ENCODE peak calls at places on chromosome 6, in nine cellular contexts. F, Q, Y, B, J, Z, U, W and S are unnamed samples.
A peak's percentile ranks its signal among the peaks of the same experiment; 100 is the strongest.

GRCh38 chr6:36642913-36643817 is 35.3 kb upstream of the CDKN1A start:
- DNase-seq in Y (no peak), F (peak; percentile 85), Q (peak; percentile 96), J (peak; percentile 90), B (peak; percentile 91), U (no peak), W (no peak), Z (no peak), S (no peak)

GRCh38 chr6:110325197-110325596 is 33.0 kb downstream of the METTL24 start:
- DNase-seq in Y (no peak), Q (peak; percentile 43), J (peak; percentile 81), F (no peak), B (no peak), U (no peak), Z (no peak), W (no peak), S (no peak)

GRCh38 chr6:149480502-149481280 is 4.1 kb downstream of the ZC3H12D start:
- DNase-seq in J (no peak), U (no peak), Z (no peak), Q (no peak), F (no peak), B (no peak), W (no peak), Y (peak; percentile 42), S (no peak)

GRCh38 chr6:137631323-137631722 is 137.1 kb upstream of the OLIG3 start:
- DNase-seq in J (no peak), Z (no peak), W (peak; percentile 32), Y (no peak), F (no peak), Q (no peak), B (no peak), U (no peak), S (no peak)

GRCh38 chr6:32070814-32071466 is 32.7 kb downstream of the CYP21A2 start:
- DNase-seq in U (no peak), W (no peak), Y (no peak), Q (no peak), F (peak; percentile 85), J (no peak), B (peak; percentile 86), Z (no peak), S (peak; percentile 41)

GRCh38 chr6:154510144-154510905 is at the start of gene CNKSR3:
- DNase-seq in Z (peak; percentile 95), U (no peak), F (peak; percentile 91), J (peak; percentile 97), W (peak; percentile 98), B (peak; percentile 88), Y (no peak), Q (peak; percentile 90), S (peak; percentile 91)

GRCh38 chr6:139973602-139974373 is 599.3 kb upstream of the CITED2 start:
- DNase-seq in J (peak; percentile 94), Z (no peak), F (no peak), Y (no peak), U (no peak), Q (peak; percentile 29), W (no peak), B (no peak), S (no peak)

GRCh38 chr6:25944655-25945054 is 14.2 kb upstream of the SLC17A2 start:
- DNase-seq in U (no peak), F (no peak), Z (no peak), J (no peak), W (no peak), B (no peak), Y (no peak), Q (no peak), S (no peak)

GRCh38 chr6:89797317-89797716 is 22.3 kb downstream of the MDN1 start:
- DNase-seq in U (no peak), W (no peak), Y (no peak), Q (no peak), Z (no peak), B (peak; percentile 42), J (peak; percentile 94), F (peak; percentile 51), S (no peak)

GRCh38 chr6:49462071-49462470 is 982 bp downstream of the MMUT start:
- DNase-seq in Y (no peak), W (no peak), B (no peak), F (no peak), J (peak; percentile 9), Q (peak; percentile 61), U (no peak), Z (no peak), S (no peak)

GRCh38 chr6:103723438-103723837 is 1136.3 kb downstream of the HACE1 start:
- DNase-seq in F (no peak), W (no peak), B (no peak), Y (no peak), J (no peak), U (no peak), Z (no peak), Q (no peak), S (no peak)

GRCh38 chr6:30955367-30956042 is 14.7 kb downstream of the MUCL3 start:
- DNase-seq in J (peak; percentile 36), B (peak; percentile 80), U (no peak), F (peak; percentile 59), W (peak; percentile 85), Y (peak; percentile 78), Q (peak; percentile 44), Z (peak; percentile 59), S (peak; percentile 83)

GRCh38 chr6:135535989-135536414 is 38.5 kb upstream of the AHI1 start:
- DNase-seq in W (peak; percentile 83), Y (no peak), F (no peak), Z (no peak), B (no peak), U (no peak), J (peak; percentile 93), Q (peak; percentile 88), S (no peak)

DNA sequence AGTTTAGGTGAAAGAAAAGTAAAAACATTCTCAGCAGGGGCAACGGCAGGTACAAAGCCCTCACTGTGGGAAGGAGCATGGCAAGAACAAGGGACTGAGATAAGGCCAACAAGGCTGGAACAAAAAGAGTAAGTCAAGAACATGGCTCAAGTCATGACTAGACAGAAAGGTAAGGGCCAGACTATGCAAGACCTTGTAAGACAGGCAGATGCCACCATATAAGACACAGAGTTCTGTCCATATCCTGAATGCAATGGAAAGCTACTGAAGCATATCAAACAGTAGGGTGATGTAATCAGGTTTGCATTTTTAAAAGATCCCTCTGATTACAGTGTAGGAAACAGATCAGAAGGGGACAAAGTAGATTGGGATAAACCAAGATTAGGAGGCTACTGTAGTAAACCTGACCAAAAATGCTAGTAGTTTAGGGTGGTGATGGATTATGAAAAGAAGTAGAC is 5.5 kb downstream of the REV3L start:
- DNase-seq in J (no peak), B (no peak), Y (no peak), U (no peak), F (no peak), Q (peak; percentile 41), W (peak; percentile 38), Z (no peak), S (no peak)
- H3K4me3 ChIP-seq in J (no peak overlapping the region), B (no peak overlapping the region), Y (no peak overlapping the region), U (no peak overlapping the region), F (no peak overlapping the region), Q (peak overlapping the region; percentile 37), W (no peak overlapping the region), Z (no peak overlapping the region), S (no peak overlapping the region)

GRCh38 chr6:88008821-88009220 is 38.8 kb upstream of the SPACA1 start:
- DNase-seq in Y (no peak), W (no peak), B (no peak), U (no peak), F (no peak), J (no peak), Z (no peak), Q (peak; percentile 29), S (no peak)

GRCh38 chr6:88008411-88008810 is 39.2 kb upstream of the SPACA1 start:
- DNase-seq in Q (peak; percentile 8), B (no peak), F (no peak), Z (no peak), J (no peak), Y (no peak), W (no peak), U (no peak), S (no peak)

GRCh38 chr6:88004707-88005106 is 42.9 kb upstream of the SPACA1 start:
- DNase-seq in Q (no peak), Z (no peak), W (no peak), F (no peak), B (no peak), J (no peak), U (no peak), Y (no peak), S (peak; percentile 23)

DNA sequence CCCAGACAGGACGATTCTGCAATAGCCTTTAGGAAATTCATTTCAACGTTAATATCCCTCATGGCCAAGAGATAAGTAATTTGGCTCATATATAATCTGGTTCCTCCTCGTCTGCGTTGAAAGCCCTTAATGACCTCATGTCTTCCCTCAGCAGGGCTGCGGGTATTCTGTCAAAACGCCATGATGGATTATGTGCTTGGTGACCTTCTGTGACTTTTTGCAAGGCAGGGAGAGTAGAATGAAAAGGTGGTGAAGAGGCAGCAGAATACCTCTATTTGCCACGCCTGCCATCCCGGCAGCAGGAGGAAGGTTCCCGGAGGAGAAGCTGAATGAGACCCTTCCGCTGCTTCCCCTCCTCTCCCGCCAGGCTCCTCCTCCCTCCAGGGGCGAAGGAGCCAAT is 41.1 kb upstream of the SPACA1 start:
- DNase-seq in U (no peak), Z (no peak), J (no peak), F (no peak), Q (no peak), W (no peak), Y (no peak), B (no peak), S (no peak)
- H3K4me3 ChIP-seq in U (no peak overlapping the region), Z (no peak overlapping the region), J (no peak overlapping the region), F (no peak overlapping the region), Q (no peak overlapping the region), W (no peak overlapping the region), Y (no peak overlapping the region), B (no peak overlapping the region), S (no peak overlapping the region)

GRCh38 chr6:3797231-3798200 is 46.0 kb upstream of the PXDC1 start:
- DNase-seq in F (no peak), U (no peak), W (no peak), Y (no peak), J (peak; percentile 80), B (no peak), Z (no peak), Q (peak; percentile 76), S (no peak)
- H3K4me3 ChIP-seq in F (no peak overlapping the region), U (no peak overlapping the region), W (no peak overlapping the region), Y (no peak overlapping the region), J (no peak overlapping the region), B (no peak overlapping the region), Z (no peak overlapping the region), Q (peak overlapping the region; percentile 55), S (no peak overlapping the region)

GRCh38 chr6:124879992-124880355 is 82.3 kb upstream of the RNF217 start:
- DNase-seq in B (no peak), U (no peak), Z (no peak), J (no peak), W (no peak), Y (no peak), Q (no peak), F (no peak), S (no peak)

GRCh38 chr6:124873066-124873410 is 89.2 kb upstream of the RNF217 start:
- DNase-seq in Z (no peak), B (no peak), Y (no peak), U (no peak), F (no peak), Q (no peak), J (no peak), W (no peak), S (no peak)

GRCh38 chr6:124881898-124882579 is 80.2 kb upstream of the RNF217 start:
- DNase-seq in J (peak; percentile 75), B (peak; percentile 22), Q (peak; percentile 55), Y (no peak), U (no peak), W (peak; percentile 24), Z (no peak), F (no peak), S (no peak)

GRCh38 chr6:124879110-124879991 is 82.9 kb upstream of the RNF217 start:
- DNase-seq in U (no peak), Y (no peak), J (no peak), Z (no peak), W (no peak), F (no peak), B (no peak), Q (no peak), S (no peak)

GRCh38 chr6:124877468-124877867 is 84.8 kb upstream of the RNF217 start:
- DNase-seq in F (no peak), Y (no peak), B (no peak), Z (no peak), U (no peak), W (no peak), J (no peak), Q (no peak), S (no peak)
- H3K4me3 ChIP-seq in F (no peak overlapping the region), Y (no peak overlapping the region), B (no peak overlapping the region), Z (no peak overlapping the region), U (no peak overlapping the region), W (no peak overlapping the region), J (no peak overlapping the region), Q (no peak overlapping the region), S (no peak overlapping the region)